ENCODE peak calls at places on chromosome 5, in seven cellular contexts. X is body of pancreas; E is CD8-positive, alpha-beta T cell; I is left ventricle myocardium inferior; B is cardiac muscle cell; H is esophagus muscularis mucosa; D is lung. G is an unnamed sample.

GRCh38 chr5:159877894-159878448 is 38.3 kb upstream of the ADRA1B start:
- DNase-seq in X (peak; percentile 10), E (no peak), I (peak; percentile 66), B (peak; percentile 71), H (no peak), D (peak; percentile 70), G (no peak)

GRCh38 chr5:143733635-143734341 is 78.2 kb upstream of the HMHB1 start:
- DNase-seq in X (no peak), E (no peak), I (no peak), B (no peak), H (no peak), D (no peak), G (no peak)

GRCh38 chr5:84191296-84191695 is 193.4 kb downstream of the EDIL3 start:
- DNase-seq in X (peak; percentile 61), E (no peak), I (no peak), B (peak; percentile 30), H (no peak), D (no peak), G (peak; percentile 15)

GRCh38 chr5:127813633-127814171 is 110.5 kb downstream of the CCDC192 start:
- DNase-seq in X (no peak), E (no peak), I (no peak), B (peak; percentile 64), H (no peak), D (no peak), G (no peak)

GRCh38 chr5:177310757-177311173 is 933 bp downstream of the MXD3 start:
- DNase-seq in X (no peak), E (no peak), I (no peak), B (peak; percentile 38), H (no peak), D (no peak), G (no peak)

GRCh38 chr5:13558408-13558807 is 386.1 kb downstream of the DNAH5 start:
- DNase-seq in X (no peak), E (no peak), I (no peak), B (no peak), H (no peak), D (no peak), G (no peak)

GRCh38 chr5:135999396-136000139 is 29.2 kb upstream of the TGFBI start:
- DNase-seq in X (no peak), E (no peak), I (no peak), B (peak; percentile 66), H (no peak), D (no peak), G (no peak)

GRCh38 chr5:150624334-150625163 is 15.9 kb upstream of the SYNPO start:
- DNase-seq in X (peak; percentile 52), E (peak; percentile 22), I (peak; percentile 60), B (peak; percentile 55), H (no peak), D (no peak), G (peak; percentile 47)

GRCh38 chr5:181205735-181206401 is 872 bp upstream of the TRIM7 start:
- DNase-seq in X (no peak), E (peak; percentile 32), I (no peak), B (peak; percentile 61), H (no peak), D (no peak), G (no peak)

GRCh38 chr5:95946451-95946850 is 15.2 kb downstream of the ELL2 start:
- DNase-seq in X (no peak), E (no peak), I (no peak), B (no peak), H (no peak), D (no peak), G (no peak)

GRCh38 chr5:5132185-5132584 is 7.9 kb upstream of the ADAMTS16 start:
- DNase-seq in X (no peak), E (no peak), I (no peak), B (no peak), H (no peak), D (no peak), G (no peak)

GRCh38 chr5:63401434-63402046 is 560.7 kb downstream of the HTR1A start:
- DNase-seq in X (peak; percentile 79), E (no peak), I (peak; percentile 37), B (peak; percentile 60), H (no peak), D (peak; percentile 54), G (peak; percentile 77)

GRCh38 chr5:114969482-114969881 is 200.2 kb downstream of the TRIM36 start:
- DNase-seq in X (no peak), E (no peak), I (no peak), B (no peak), H (no peak), D (no peak), G (no peak)

GRCh38 chr5:43038523-43038989 is 1.6 kb downstream of the ANXA2R start:
- DNase-seq in X (no peak), E (peak; percentile 37), I (no peak), B (no peak), H (no peak), D (no peak), G (no peak)

GRCh38 chr5:118862596-118862995 is 125.8 kb downstream of the DTWD2 start:
- DNase-seq in X (no peak), E (no peak), I (no peak), B (no peak), H (no peak), D (no peak), G (no peak)

GRCh38 chr5:111063709-111064322 is 7.7 kb upstream of the TSLP start:
- DNase-seq in X (no peak), E (no peak), I (no peak), B (peak; percentile 23), H (no peak), D (no peak), G (no peak)

GRCh38 chr5:109191153-109191558 is 218.6 kb downstream of the PJA2 start:
- DNase-seq in X (no peak), E (no peak), I (no peak), B (peak; percentile 70), H (no peak), D (no peak), G (peak; percentile 22)

GRCh38 chr5:68333649-68334549 is 118.3 kb downstream of the PIK3R1 start:
- DNase-seq in X (no peak), E (no peak), I (no peak), B (peak; percentile 88), H (no peak), D (no peak), G (no peak)

DNA sequence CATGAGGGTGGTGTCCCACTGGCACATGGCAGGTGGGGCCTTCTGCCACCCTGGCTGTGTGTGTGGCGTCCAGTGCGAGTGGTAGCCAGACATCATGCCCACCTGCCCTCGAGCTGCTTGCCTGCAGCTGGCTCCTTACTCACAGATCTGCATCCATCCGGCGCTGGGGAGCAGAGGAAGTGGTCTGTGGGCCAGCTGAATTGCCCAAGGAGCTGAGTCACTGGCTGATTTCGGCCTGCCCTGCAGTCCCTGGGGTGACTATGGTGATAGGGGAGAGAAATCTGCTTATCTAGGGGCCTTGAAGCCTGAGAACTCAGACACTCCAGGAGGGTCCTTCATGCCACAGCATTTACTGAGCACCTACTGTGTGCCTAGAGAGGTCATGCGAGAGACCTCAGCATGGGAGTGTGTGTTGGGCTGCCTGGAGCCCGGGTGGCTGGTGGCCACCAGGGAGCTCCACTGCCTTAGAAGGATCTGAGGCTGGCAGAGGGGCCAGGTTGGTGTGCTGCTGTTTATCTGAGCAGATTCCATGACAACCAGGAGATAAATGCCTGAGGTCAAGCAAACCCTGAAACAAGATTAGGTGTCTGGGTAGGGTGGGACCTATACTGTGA is 57.1 kb downstream of the SLC22A5 start:
- DNase-seq in X (peak; percentile 65), E (peak; percentile 59), I (peak; percentile 70), B (peak; percentile 91), H (no peak), D (peak; percentile 81), G (peak; percentile 36)
- H3K4me1 ChIP-seq in X (peaks cover 84% of the 10 kb centered on the region), E (peaks cover 99% of the 10 kb centered on the region), I (peaks cover 100% of the 10 kb centered on the region), B (peaks cover 20% of the 10 kb centered on the region), H (peaks cover 93% of the 10 kb centered on the region), D (peaks cover 46% of the 10 kb centered on the region), G (peaks cover 24% of the 10 kb centered on the region)

DNA sequence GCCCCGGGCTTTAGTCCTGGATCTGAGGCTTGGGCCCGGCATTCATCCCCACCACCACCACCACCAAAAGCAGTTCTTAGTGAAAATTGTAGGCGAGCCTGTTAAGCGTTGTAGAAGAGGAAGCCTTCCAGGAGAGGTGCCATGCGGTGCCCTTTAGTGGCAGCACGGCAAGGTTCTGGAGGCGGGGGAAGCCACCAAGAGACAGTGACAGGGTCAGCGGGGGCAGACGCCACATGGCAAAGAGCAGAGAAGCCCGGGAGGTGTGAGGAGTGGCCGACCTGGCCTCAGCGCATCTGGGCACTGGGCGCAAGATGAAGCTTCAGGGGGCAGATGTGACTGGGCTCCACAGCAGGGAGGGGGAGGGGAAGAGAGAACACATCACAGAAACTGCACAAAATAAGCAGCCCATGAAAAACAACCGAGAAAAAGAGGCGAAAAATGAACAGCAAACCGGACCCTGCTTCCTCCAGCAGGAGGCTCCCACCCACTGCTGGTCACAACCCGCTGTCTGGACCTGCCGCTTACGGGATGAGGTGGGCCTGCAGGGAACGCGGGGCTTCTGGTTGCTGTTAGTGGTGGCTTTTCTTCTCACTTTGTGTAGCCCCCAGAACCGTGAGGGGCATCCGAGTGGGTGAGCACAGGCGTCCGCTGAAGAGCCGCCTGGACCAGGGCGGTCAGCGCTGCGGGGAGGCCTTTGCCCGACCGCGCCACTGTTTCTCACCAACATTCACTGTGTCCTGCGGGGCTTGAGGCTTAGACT is 4.3 kb downstream of the LRRC14B start:
- DNase-seq in X (no peak), E (no peak), I (no peak), B (no peak), H (no peak), D (no peak), G (no peak)
- TF ChIP-seq CTCF in X (no peak), E (no peak), I (no peak), B (no peak), H (no peak), D (no peak), G (peak; percentile 20)

GRCh38 chr5:141507387-141508091 is 18.7 kb downstream of the PCDHGC5 start:
- DNase-seq in X (peak; percentile 26), E (no peak), I (peak; percentile 61), B (peak; percentile 91), H (no peak), D (no peak), G (peak; percentile 39)

GRCh38 chr5:141510850-141511718 is 22.2 kb downstream of the PCDHGC5 start:
- DNase-seq in X (no peak), E (no peak), I (no peak), B (no peak), H (no peak), D (no peak), G (no peak)

GRCh38 chr5:141508440-141508807 is 19.5 kb downstream of the PCDHGC5 start:
- DNase-seq in X (no peak), E (no peak), I (no peak), B (no peak), H (no peak), D (no peak), G (no peak)

GRCh38 chr5:141510160-141510559 is 21.3 kb downstream of the PCDHGC5 start:
- DNase-seq in X (no peak), E (no peak), I (no peak), B (no peak), H (no peak), D (no peak), G (no peak)

GRCh38 chr5:141508808-141509611 is 20.1 kb downstream of the PCDHGC5 start:
- DNase-seq in X (peak; percentile 26), E (no peak), I (peak; percentile 63), B (peak; percentile 96), H (no peak), D (peak; percentile 56), G (peak; percentile 86)
- H3K4me3 ChIP-seq in X (no peak overlapping the region), E (no peak overlapping the region), I (peak overlapping the region; percentile 53), B (peak overlapping the region; percentile 8), H (peak overlapping the region; percentile 48), D (no peak overlapping the region), G (peak overlapping the region; percentile 42)

DNA sequence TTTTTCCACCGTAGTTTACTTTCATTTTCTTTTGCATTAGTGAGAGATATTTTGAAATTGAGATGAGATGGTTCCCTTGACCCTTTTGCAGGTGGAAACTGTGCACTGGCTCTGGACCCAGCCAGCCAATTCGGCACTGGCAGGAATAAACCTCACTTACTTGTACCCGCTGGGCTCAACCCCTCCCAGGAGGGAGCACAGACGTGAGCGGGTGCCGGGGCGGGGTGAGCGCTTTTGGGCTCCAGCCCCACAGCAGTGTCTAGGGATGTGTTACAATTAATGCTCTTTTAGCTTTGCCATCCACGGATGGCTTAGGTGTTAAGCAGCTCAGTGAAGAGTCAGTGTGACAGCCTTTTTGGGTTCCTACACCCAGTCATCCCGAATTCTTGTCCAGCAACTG is 766.1 kb upstream of the CHD1 start:
- DNase-seq in X (no peak), E (no peak), I (no peak), B (no peak), H (no peak), D (no peak), G (no peak)
- H3K4me1 ChIP-seq in X (no peaks in the 10 kb centered on the region), E (no peaks in the 10 kb centered on the region), I (no peaks in the 10 kb centered on the region), B (no peaks in the 10 kb centered on the region), H (no peaks in the 10 kb centered on the region), D (no peaks in the 10 kb centered on the region), G (no peaks in the 10 kb centered on the region)

G was measured in BE2C.